ENCODE peak calls at places on chromosome 16, in five cellular contexts. I is neural crest cell, U is SK-N-SH, L is dorsolateral prefrontal cortex, B is omental fat pad. M is an unnamed sample.
A peak's percentile ranks its signal among the peaks of the same experiment; 100 is the strongest.

GRCh38 chr16:14502932-14503741 is 126.9 kb downstream of the PARN start:
- DNase-seq in I (no peak), U (no peak), B (no peak), L (no peak), M (no peak)

GRCh38 chr16:24253192-24253591 is 2.9 kb upstream of the CACNG3 start:
- DNase-seq in L (peak; percentile 38), B (no peak), U (peak; percentile 68), I (peak; percentile 25), M (no peak)

GRCh38 chr16:12896562-12896961 is 4.8 kb upstream of the SHISA9 start:
- DNase-seq in L (no peak), I (peak; percentile 25), B (no peak), U (peak; percentile 27), M (no peak)

GRCh38 chr16:73166394-73166971 is 118.6 kb upstream of the ZFHX3 start:
- DNase-seq in B (no peak), U (no peak), I (no peak), L (no peak), M (no peak)

GRCh38 chr16:69796285-69797118 is 34.4 kb downstream of the WWP2 start:
- DNase-seq in B (no peak), L (peak; percentile 62), U (peak; percentile 66), I (peak; percentile 40), M (no peak)

GRCh38 chr16:57960310-57960709 is 10.6 kb downstream of the CNGB1 start:
- DNase-seq in L (no peak), I (no peak), U (no peak), B (no peak), M (no peak)

GRCh38 chr16:23131436-23131835 is 17.8 kb downstream of the USP31 start:
- DNase-seq in B (no peak), L (no peak), I (no peak), U (no peak), M (no peak)

GRCh38 chr16:997440-998051 is 16.0 kb downstream of the SOX8 start:
- DNase-seq in U (no peak), I (no peak), L (no peak), B (no peak), M (no peak)

GRCh38 chr16:87809150-87809902 is 43.5 kb upstream of the KLHDC4 start:
- DNase-seq in U (no peak), B (no peak), L (no peak), I (no peak), M (no peak)

GRCh38 chr16:11316331-11317015 is 28.8 kb upstream of the RMI2 start:
- DNase-seq in B (no peak), U (no peak), I (no peak), L (no peak), M (no peak)

GRCh38 chr16:23847938-23848337 is 12.2 kb downstream of the PRKCB start:
- DNase-seq in B (no peak), L (no peak), U (no peak), I (no peak), M (no peak)

GRCh38 chr16:85898521-85899442 is at the start of gene IRF8:
- DNase-seq in U (peak; percentile 42), I (peak; percentile 54), B (no peak), L (peak; percentile 29), M (peak; percentile 77)

GRCh38 chr16:8859913-8860881 is 8.6 kb downstream of the CARHSP1 start:
- DNase-seq in U (no peak), B (no peak), I (no peak), L (no peak), M (no peak)

GRCh38 chr16:81745704-81746558 is 33.2 kb upstream of the PLCG2 start:
- DNase-seq in L (peak; percentile 41), I (peak; percentile 58), B (no peak), U (peak; percentile 87), M (peak; percentile 76)

GRCh38 chr16:20763461-20764232 is at the start of gene ACSM3:
- DNase-seq in B (no peak), I (no peak), U (peak; percentile 13), L (no peak), M (peak; percentile 68)

GRCh38 chr16:65576631-65577030 is 454.8 kb upstream of the CDH11 start:
- DNase-seq in B (no peak), I (no peak), U (no peak), L (no peak), M (no peak)

GRCh38 chr16:75868636-75869389 is 142.5 kb upstream of the CPHXL start:
- DNase-seq in I (no peak), B (no peak), L (no peak), U (no peak), M (no peak)

GRCh38 chr16:70740174-70740918 is 54.5 kb upstream of the MTSS2 start:
- DNase-seq in B (no peak), U (no peak), I (no peak), L (no peak), M (no peak)

GRCh38 chr16:89456412-89456811 is 33.9 kb downstream of the ANKRD11 start:
- DNase-seq in B (no peak), U (no peak), L (no peak), I (no peak), M (no peak)

GRCh38 chr16:2969545-2970521 is 685 bp downstream of the PAQR4 start:
- DNase-seq in L (peak; percentile 31), I (peak; percentile 60), U (peak; percentile 85), B (no peak), M (no peak)

GRCh38 chr16:86502856-86503748 is 7.2 kb upstream of the FOXF1 start:
- DNase-seq in L (no peak), U (no peak), I (no peak), B (no peak), M (no peak)

GRCh38 chr16:68075980-68076379 is 9.2 kb upstream of the NFATC3 start:
- DNase-seq in I (no peak), U (no peak), L (no peak), B (no peak), M (no peak)

GRCh38 chr16:89193576-89194293 is 6.6 kb downstream of the SLC22A31 start:
- DNase-seq in I (no peak), U (peak; percentile 59), B (no peak), L (no peak), M (no peak)

GRCh38 chr16:10618710-10619209 is 38.4 kb upstream of the EMP2 start:
- DNase-seq in B (no peak), L (peak; percentile 23), I (no peak), U (no peak), M (no peak)

GRCh38 chr16:67723940-67724339 is 4.8 kb upstream of the GFOD2 start:
- DNase-seq in U (no peak), I (no peak), L (no peak), B (no peak), M (no peak)

GRCh38 chr16:65312071-65312470 is 190.2 kb upstream of the CDH11 start:
- DNase-seq in U (no peak), B (no peak), I (no peak), L (no peak), M (no peak)

GRCh38 chr16:56807011-56807675 is 57.9 kb upstream of the SLC12A3 start:
- DNase-seq in B (no peak), L (no peak), I (no peak), U (no peak), M (no peak)

GRCh38 chr16:2278956-2279800 is 11.3 kb upstream of the RNPS1 start:
- DNase-seq in L (no peak), U (no peak), B (no peak), I (no peak), M (no peak)

GRCh38 chr16:77376358-77376757 is 58.5 kb downstream of the ADAMTS18 start:
- DNase-seq in L (no peak), U (no peak), B (no peak), I (no peak), M (no peak)

GRCh38 chr16:64089697-64090096 is 1032.2 kb downstream of the CDH11 start:
- DNase-seq in B (no peak), L (no peak), I (no peak), U (peak; percentile 13), M (no peak)

GRCh38 chr16:69188716-69189115 is 1.8 kb downstream of the SNTB2 start:
- DNase-seq in I (no peak), B (no peak), L (no peak), U (no peak), M (no peak)

GRCh38 chr16:20359997-20360396 is 7.5 kb upstream of the UMOD start:
- DNase-seq in U (peak; percentile 15), I (peak; percentile 32), L (no peak), B (no peak), M (no peak)

GRCh38 chr16:55494994-55495421 is 13.9 kb upstream of the LPCAT2 start:
- DNase-seq in L (no peak), U (peak; percentile 77), I (no peak), B (no peak), M (no peak)
- TF ChIP-seq CTCF in L (peak; percentile 89), U (peak; percentile 56), I (no peak), B (no peak), M (peak; percentile 53)

DNA sequence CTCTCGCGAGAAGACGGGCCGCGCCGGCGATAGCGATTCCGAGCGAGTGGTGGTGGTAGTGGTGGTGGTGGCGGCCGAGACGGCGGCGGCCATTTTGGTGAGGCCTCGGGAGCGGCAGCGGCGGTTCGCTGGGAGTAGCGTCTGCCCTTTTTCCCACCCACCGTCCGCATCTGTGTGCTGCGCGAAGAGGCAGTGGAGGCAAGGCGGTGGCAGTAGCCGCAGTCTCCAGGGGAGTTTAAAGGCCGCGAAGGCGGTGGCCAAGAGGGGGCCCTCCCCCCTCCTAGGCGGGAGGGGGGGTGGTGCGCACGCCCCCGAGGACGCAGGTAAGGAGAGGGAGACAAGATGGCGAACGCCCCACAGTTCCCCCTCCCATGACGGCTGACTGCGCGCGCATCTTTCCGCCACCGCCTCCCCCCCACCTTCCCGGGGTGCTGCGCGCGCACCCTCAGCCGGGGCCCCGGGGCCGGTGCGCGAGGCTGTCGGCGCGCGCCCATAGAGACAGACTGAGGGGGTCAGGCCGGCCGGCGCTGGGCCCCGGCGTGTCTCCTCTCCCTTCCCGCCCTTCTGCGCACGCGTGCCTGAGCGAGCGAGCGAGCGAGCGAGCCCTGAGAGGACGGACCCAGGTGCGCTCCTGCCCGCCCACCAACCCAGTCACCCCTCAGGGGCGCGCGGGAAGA is 694 bp upstream of the SRCAP start:
- DNase-seq in B (peak; percentile 94), L (peak; percentile 89), I (peak; percentile 98), U (peak; percentile 99), M (peak; percentile 99)
- TF ChIP-seq CTCF in B (no peak), L (peak; percentile 41), I (no peak), U (no peak), M (no peak)

DNA sequence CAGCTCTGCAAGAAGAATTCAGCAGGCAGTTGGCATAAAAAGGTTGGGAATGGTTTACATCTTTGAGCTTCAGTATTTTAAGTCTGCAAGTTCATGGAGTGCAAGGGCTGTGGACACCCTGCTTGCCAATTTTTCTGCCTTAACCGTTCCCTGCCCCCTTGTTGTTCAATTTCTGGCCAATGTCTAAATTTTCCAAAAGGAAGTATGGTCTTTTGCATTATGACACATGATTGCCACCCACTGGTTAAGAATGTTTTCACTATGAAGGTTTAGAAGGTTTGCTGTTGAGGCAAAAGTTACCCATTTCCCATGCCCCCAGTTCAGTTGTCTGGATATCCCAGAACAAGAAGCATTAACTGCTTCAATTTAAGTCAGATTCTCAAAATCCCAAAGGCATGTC is 441.9 kb downstream of the CDH13 start:
- DNase-seq in L (no peak), U (no peak), B (no peak), I (no peak), M (no peak)
- TF ChIP-seq CTCF in L (no peak), U (peak; percentile 56), B (no peak), I (no peak), M (no peak)

GRCh38 chr16:17519556-17519955 is 48.8 kb upstream of the XYLT1 start:
- DNase-seq in B (no peak), L (no peak), I (no peak), U (no peak), M (no peak)
- TF ChIP-seq CTCF in B (no peak), L (no peak), I (no peak), U (no peak), M (no peak)